ENCODE peak calls at places on chromosomes 1 and 21, in ten cellular contexts. One of them, this sample, is unnamed.

GRCh38 chr1:195173753-195174152 is 1434.5 kb downstream of the KCNT2 start:
- DNase-seq in suprapubic skin: no peak
- DNase-seq in psoas muscle: no peak
- DNase-seq in HFF-Myc: no peak
- DNase-seq in right atrium auricular region: no peak
- DNase-seq in cardiac muscle cell: no peak
- DNase-seq in CD8-positive, alpha-beta T cell: no peak
- DNase-seq in PC-3: no peak
- DNase-seq in ascending aorta: no peak
- DNase-seq in IMR-90: no peak
- DNase-seq in this sample: no peak

GRCh38 chr1:53187371-53187770 is 9.3 kb upstream of the CPT2 start:
- DNase-seq in suprapubic skin: no peak
- DNase-seq in psoas muscle: no peak
- DNase-seq in HFF-Myc: no peak
- DNase-seq in right atrium auricular region: no peak
- DNase-seq in cardiac muscle cell: no peak
- DNase-seq in CD8-positive, alpha-beta T cell: no peak
- DNase-seq in PC-3: peak
- DNase-seq in ascending aorta: no peak
- DNase-seq in IMR-90: no peak
- DNase-seq in this sample: no peak

GRCh38 chr21:46605759-46606426 is 1.0 kb upstream of the S100B start:
- DNase-seq in suprapubic skin: peak
- DNase-seq in psoas muscle: peak
- DNase-seq in HFF-Myc: no peak
- DNase-seq in right atrium auricular region: no peak
- DNase-seq in cardiac muscle cell: no peak
- DNase-seq in CD8-positive, alpha-beta T cell: peak
- DNase-seq in PC-3: no peak
- DNase-seq in ascending aorta: peak
- DNase-seq in IMR-90: no peak
- DNase-seq in this sample: no peak

GRCh38 chr1:227043755-227044154 is 103.7 kb downstream of the COQ8A start:
- DNase-seq in suprapubic skin: no peak
- DNase-seq in psoas muscle: no peak
- DNase-seq in HFF-Myc: no peak
- DNase-seq in right atrium auricular region: no peak
- DNase-seq in cardiac muscle cell: no peak
- DNase-seq in CD8-positive, alpha-beta T cell: no peak
- DNase-seq in PC-3: peak
- DNase-seq in ascending aorta: no peak
- DNase-seq in IMR-90: peak
- DNase-seq in this sample: peak

GRCh38 chr21:43775795-43776430 is at the start of gene CSTB:
- DNase-seq in suprapubic skin: peak
- DNase-seq in psoas muscle: peak
- DNase-seq in HFF-Myc: no peak
- DNase-seq in right atrium auricular region: peak
- DNase-seq in cardiac muscle cell: peak
- DNase-seq in CD8-positive, alpha-beta T cell: peak
- DNase-seq in PC-3: peak
- DNase-seq in ascending aorta: peak
- DNase-seq in IMR-90: peak
- DNase-seq in this sample: peak

GRCh38 chr1:45913183-45913924 is 109.9 kb downstream of the MAST2 start:
- DNase-seq in suprapubic skin: no peak
- DNase-seq in psoas muscle: peak
- DNase-seq in HFF-Myc: peak
- DNase-seq in right atrium auricular region: peak
- DNase-seq in cardiac muscle cell: peak
- DNase-seq in CD8-positive, alpha-beta T cell: no peak
- DNase-seq in PC-3: no peak
- DNase-seq in ascending aorta: peak
- DNase-seq in IMR-90: peak
- DNase-seq in this sample: peak

GRCh38 chr1:15212216-15212988 is 34.6 kb upstream of the FHAD1 start:
- DNase-seq in suprapubic skin: no peak
- DNase-seq in psoas muscle: no peak
- DNase-seq in HFF-Myc: no peak
- DNase-seq in right atrium auricular region: no peak
- DNase-seq in cardiac muscle cell: peak
- DNase-seq in CD8-positive, alpha-beta T cell: no peak
- DNase-seq in PC-3: no peak
- DNase-seq in ascending aorta: no peak
- DNase-seq in IMR-90: no peak
- DNase-seq in this sample: no peak

GRCh38 chr1:119276558-119276957 is 92.0 kb upstream of the HAO2 start:
- DNase-seq in suprapubic skin: no peak
- DNase-seq in psoas muscle: no peak
- DNase-seq in HFF-Myc: no peak
- DNase-seq in right atrium auricular region: no peak
- DNase-seq in cardiac muscle cell: peak
- DNase-seq in CD8-positive, alpha-beta T cell: no peak
- DNase-seq in PC-3: peak
- DNase-seq in ascending aorta: no peak
- DNase-seq in IMR-90: no peak
- DNase-seq in this sample: peak

GRCh38 chr21:45761703-45762102 is 118.2 kb downstream of the PCBP3 start:
- DNase-seq in suprapubic skin: no peak
- DNase-seq in psoas muscle: no peak
- DNase-seq in HFF-Myc: no peak
- DNase-seq in right atrium auricular region: no peak
- DNase-seq in cardiac muscle cell: no peak
- DNase-seq in CD8-positive, alpha-beta T cell: no peak
- DNase-seq in PC-3: no peak
- DNase-seq in ascending aorta: no peak
- DNase-seq in IMR-90: no peak
- DNase-seq in this sample: no peak

GRCh38 chr1:43872280-43872679 is 61.3 kb upstream of the ARTN start:
- DNase-seq in suprapubic skin: no peak
- DNase-seq in psoas muscle: no peak
- DNase-seq in HFF-Myc: no peak
- DNase-seq in right atrium auricular region: no peak
- DNase-seq in cardiac muscle cell: no peak
- DNase-seq in CD8-positive, alpha-beta T cell: no peak
- DNase-seq in PC-3: peak
- DNase-seq in ascending aorta: no peak
- DNase-seq in IMR-90: no peak
- DNase-seq in this sample: no peak

GRCh38 chr21:45114072-45114471 is 39.7 kb downstream of the ADARB1 start:
- DNase-seq in suprapubic skin: no peak
- DNase-seq in psoas muscle: no peak
- DNase-seq in HFF-Myc: no peak
- DNase-seq in right atrium auricular region: no peak
- DNase-seq in cardiac muscle cell: peak
- DNase-seq in CD8-positive, alpha-beta T cell: no peak
- DNase-seq in PC-3: no peak
- DNase-seq in ascending aorta: no peak
- DNase-seq in IMR-90: no peak
- DNase-seq in this sample: no peak

GRCh38 chr1:48903291-48903690 is 126.6 kb upstream of the BEND5 start:
- DNase-seq in suprapubic skin: no peak
- DNase-seq in psoas muscle: no peak
- DNase-seq in HFF-Myc: no peak
- DNase-seq in right atrium auricular region: no peak
- DNase-seq in cardiac muscle cell: no peak
- DNase-seq in CD8-positive, alpha-beta T cell: no peak
- DNase-seq in PC-3: no peak
- DNase-seq in ascending aorta: no peak
- DNase-seq in IMR-90: no peak
- DNase-seq in this sample: no peak

GRCh38 chr1:225437710-225438437 is 10.0 kb upstream of the LBR start:
- DNase-seq in suprapubic skin: no peak
- DNase-seq in psoas muscle: no peak
- DNase-seq in HFF-Myc: no peak
- DNase-seq in right atrium auricular region: no peak
- DNase-seq in cardiac muscle cell: no peak
- DNase-seq in CD8-positive, alpha-beta T cell: no peak
- DNase-seq in PC-3: peak
- DNase-seq in ascending aorta: no peak
- DNase-seq in IMR-90: peak
- DNase-seq in this sample: peak

GRCh38 chr1:38815903-38816627 is 43.5 kb downstream of the RRAGC start:
- DNase-seq in suprapubic skin: no peak
- DNase-seq in psoas muscle: no peak
- DNase-seq in HFF-Myc: no peak
- DNase-seq in right atrium auricular region: no peak
- DNase-seq in cardiac muscle cell: no peak
- DNase-seq in CD8-positive, alpha-beta T cell: no peak
- DNase-seq in PC-3: no peak
- DNase-seq in ascending aorta: no peak
- DNase-seq in IMR-90: no peak
- DNase-seq in this sample: no peak

GRCh38 chr1:186623547-186623946 is 56.7 kb downstream of the PTGS2 start:
- DNase-seq in suprapubic skin: no peak
- DNase-seq in psoas muscle: no peak
- DNase-seq in HFF-Myc: no peak
- DNase-seq in right atrium auricular region: no peak
- DNase-seq in cardiac muscle cell: no peak
- DNase-seq in CD8-positive, alpha-beta T cell: no peak
- DNase-seq in PC-3: no peak
- DNase-seq in ascending aorta: no peak
- DNase-seq in IMR-90: no peak
- DNase-seq in this sample: no peak
- H3K4me3 ChIP-seq in suprapubic skin: no peak
- H3K4me3 ChIP-seq in psoas muscle: no peak
- H3K4me3 ChIP-seq in HFF-Myc: no peak
- H3K4me3 ChIP-seq in right atrium auricular region: no peak
- H3K4me3 ChIP-seq in cardiac muscle cell: no peak
- H3K4me3 ChIP-seq in CD8-positive, alpha-beta T cell: no peak
- H3K4me3 ChIP-seq in PC-3: no peak
- H3K4me3 ChIP-seq in ascending aorta: no peak
- H3K4me3 ChIP-seq in IMR-90: no peak
- H3K4me3 ChIP-seq in this sample: no peak

GRCh38 chr1:220526294-220526693 is 1.6 kb upstream of the MARK1 start:
- DNase-seq in suprapubic skin: no peak
- DNase-seq in psoas muscle: no peak
- DNase-seq in HFF-Myc: no peak
- DNase-seq in right atrium auricular region: no peak
- DNase-seq in cardiac muscle cell: peak
- DNase-seq in CD8-positive, alpha-beta T cell: no peak
- DNase-seq in PC-3: no peak
- DNase-seq in ascending aorta: no peak
- DNase-seq in IMR-90: no peak
- DNase-seq in this sample: no peak
- TF ChIP-seq CTCF in suprapubic skin: no peak
- TF ChIP-seq CTCF in psoas muscle: no peak
- TF ChIP-seq CTCF in HFF-Myc: peak
- TF ChIP-seq CTCF in right atrium auricular region: no peak
- TF ChIP-seq CTCF in cardiac muscle cell: peak
- TF ChIP-seq CTCF in CD8-positive, alpha-beta T cell: no peak
- TF ChIP-seq CTCF in PC-3: peak
- TF ChIP-seq CTCF in ascending aorta: no peak
- TF ChIP-seq CTCF in IMR-90: no peak
- TF ChIP-seq CTCF in this sample: peak

GRCh38 chr1:170367615-170368014 is 164.4 kb upstream of the GORAB start:
- DNase-seq in suprapubic skin: no peak
- DNase-seq in psoas muscle: no peak
- DNase-seq in HFF-Myc: no peak
- DNase-seq in right atrium auricular region: no peak
- DNase-seq in cardiac muscle cell: no peak
- DNase-seq in CD8-positive, alpha-beta T cell: no peak
- DNase-seq in PC-3: no peak
- DNase-seq in ascending aorta: no peak
- DNase-seq in IMR-90: no peak
- DNase-seq in this sample: no peak

GRCh38 chr1:170370087-170370486 is 161.9 kb upstream of the GORAB start:
- DNase-seq in suprapubic skin: no peak
- DNase-seq in psoas muscle: no peak
- DNase-seq in HFF-Myc: no peak
- DNase-seq in right atrium auricular region: no peak
- DNase-seq in cardiac muscle cell: no peak
- DNase-seq in CD8-positive, alpha-beta T cell: no peak
- DNase-seq in PC-3: no peak
- DNase-seq in ascending aorta: no peak
- DNase-seq in IMR-90: no peak
- DNase-seq in this sample: no peak

GRCh38 chr1:170366980-170367379 is 165.0 kb upstream of the GORAB start:
- DNase-seq in suprapubic skin: no peak
- DNase-seq in psoas muscle: no peak
- DNase-seq in HFF-Myc: no peak
- DNase-seq in right atrium auricular region: no peak
- DNase-seq in cardiac muscle cell: no peak
- DNase-seq in CD8-positive, alpha-beta T cell: no peak
- DNase-seq in PC-3: no peak
- DNase-seq in ascending aorta: no peak
- DNase-seq in IMR-90: no peak
- DNase-seq in this sample: no peak

GRCh38 chr1:170369417-170369816 is 162.5 kb upstream of the GORAB start:
- DNase-seq in suprapubic skin: no peak
- DNase-seq in psoas muscle: no peak
- DNase-seq in HFF-Myc: no peak
- DNase-seq in right atrium auricular region: no peak
- DNase-seq in cardiac muscle cell: no peak
- DNase-seq in CD8-positive, alpha-beta T cell: no peak
- DNase-seq in PC-3: no peak
- DNase-seq in ascending aorta: no peak
- DNase-seq in IMR-90: no peak
- DNase-seq in this sample: no peak

DNA sequence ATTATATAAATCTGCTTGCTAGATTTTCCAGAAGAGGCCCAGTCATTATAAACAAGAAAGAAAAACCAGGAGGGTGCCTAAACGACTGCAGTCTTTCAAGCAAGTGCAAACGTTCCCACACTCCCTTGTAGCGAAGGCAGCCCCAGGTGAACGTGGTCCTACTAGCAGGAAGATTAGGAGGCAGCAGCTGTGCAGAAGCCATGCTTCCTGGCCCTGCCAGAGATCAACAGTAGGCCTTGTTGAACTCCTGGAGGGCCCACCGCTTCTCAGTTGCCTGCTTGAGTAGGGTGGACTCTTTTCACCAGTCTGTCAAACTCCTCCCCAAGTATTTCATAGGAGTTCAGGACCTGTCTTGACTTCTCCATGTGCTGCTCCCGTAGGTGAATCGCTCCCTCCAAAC is 163.0 kb upstream of the GORAB start:
- DNase-seq in suprapubic skin: no peak
- DNase-seq in psoas muscle: no peak
- DNase-seq in HFF-Myc: no peak
- DNase-seq in right atrium auricular region: no peak
- DNase-seq in cardiac muscle cell: no peak
- DNase-seq in CD8-positive, alpha-beta T cell: no peak
- DNase-seq in PC-3: no peak
- DNase-seq in ascending aorta: no peak
- DNase-seq in IMR-90: no peak
- DNase-seq in this sample: no peak
- H3K4me3 ChIP-seq in suprapubic skin: no peak
- H3K4me3 ChIP-seq in psoas muscle: no peak
- H3K4me3 ChIP-seq in HFF-Myc: no peak
- H3K4me3 ChIP-seq in right atrium auricular region: no peak
- H3K4me3 ChIP-seq in cardiac muscle cell: no peak
- H3K4me3 ChIP-seq in CD8-positive, alpha-beta T cell: no peak
- H3K4me3 ChIP-seq in PC-3: no peak
- H3K4me3 ChIP-seq in ascending aorta: no peak
- H3K4me3 ChIP-seq in IMR-90: no peak
- H3K4me3 ChIP-seq in this sample: no peak

DNA sequence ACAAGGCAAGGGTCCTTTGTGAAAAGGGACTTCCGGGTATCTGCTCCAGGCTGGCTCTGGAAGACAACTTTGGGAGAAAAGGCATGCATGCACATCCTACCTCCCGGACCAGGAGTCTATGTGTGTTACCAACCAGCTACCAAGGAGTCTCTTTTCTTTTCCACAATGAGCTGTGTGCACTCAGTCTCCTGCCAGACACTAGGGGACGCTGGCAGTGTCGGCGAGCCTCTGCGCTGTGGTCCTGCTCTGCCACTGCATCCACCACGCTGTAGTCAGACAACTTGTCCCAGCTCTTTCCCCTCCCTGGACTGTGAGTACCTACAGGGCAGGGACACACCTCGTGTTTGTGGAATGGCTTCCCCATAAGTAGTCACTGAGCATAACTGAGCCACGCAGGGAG is 5.1 kb upstream of the SSR2 start:
- DNase-seq in suprapubic skin: no peak
- DNase-seq in psoas muscle: no peak
- DNase-seq in HFF-Myc: no peak
- DNase-seq in right atrium auricular region: no peak
- DNase-seq in cardiac muscle cell: peak
- DNase-seq in CD8-positive, alpha-beta T cell: peak
- DNase-seq in PC-3: no peak
- DNase-seq in ascending aorta: no peak
- DNase-seq in IMR-90: peak
- DNase-seq in this sample: peak
- TF ChIP-seq CTCF in suprapubic skin: peak
- TF ChIP-seq CTCF in psoas muscle: peak
- TF ChIP-seq CTCF in HFF-Myc: peak
- TF ChIP-seq CTCF in right atrium auricular region: peak
- TF ChIP-seq CTCF in cardiac muscle cell: peak
- TF ChIP-seq CTCF in CD8-positive, alpha-beta T cell: peak
- TF ChIP-seq CTCF in PC-3: no peak
- TF ChIP-seq CTCF in ascending aorta: no peak
- TF ChIP-seq CTCF in IMR-90: peak
- TF ChIP-seq CTCF in this sample: peak